ENCODE peak calls at places on chromosomes 16 and 17, in nine cellular contexts. K is T-helper 2 cell, X is A172, G is neural progenitor cell, D is cardiac fibroblast, Y is A549, T is HT1080, C is AG09309, R is NCI-H748 treated with DMSO at 0.1 percent for 48 hours. E is an unnamed sample.

GRCh38 chr17:73613271-73613941 is 30.8 kb downstream of the SDK2 start:
- DNase-seq in T (no peak), K (no peak), G (peak; percentile 97), Y (no peak), R (no peak), C (no peak), X (no peak), D (no peak), E (peak; percentile 72)

GRCh38 chr17:78882546-78883089 is 20.4 kb downstream of the CEP295NL start:
- DNase-seq in Y (no peak), K (no peak), C (no peak), X (no peak), T (no peak), G (no peak), R (no peak), D (no peak), E (no peak)

GRCh38 chr17:21171309-21171922 is 42.5 kb downstream of the TMEM11 start:
- DNase-seq in C (no peak), D (no peak), G (no peak), K (no peak), Y (no peak), T (no peak), X (no peak), R (no peak), E (no peak)

GRCh38 chr17:38533241-38533640 is 72.5 kb downstream of the SRCIN1 start:
- DNase-seq in X (no peak), K (no peak), T (no peak), C (no peak), D (no peak), G (peak; percentile 88), R (no peak), Y (no peak), E (no peak)

GRCh38 chr16:27281285-27281684 is 12.7 kb upstream of the NSMCE1 start:
- DNase-seq in D (no peak), Y (no peak), R (no peak), T (no peak), X (no peak), G (no peak), K (no peak), C (no peak), E (no peak)

GRCh38 chr17:59620518-59621259 is 994 bp downstream of the CLTC start:
- DNase-seq in C (no peak), X (peak; percentile 50), R (peak; percentile 23), Y (peak; percentile 73), D (peak; percentile 35), G (peak; percentile 40), K (peak; percentile 43), T (peak; percentile 13), E (peak; percentile 36)

GRCh38 chr16:85527767-85528297 is 85.3 kb upstream of the GSE1 start:
- DNase-seq in K (no peak), D (no peak), G (no peak), R (no peak), C (no peak), T (no peak), Y (no peak), X (no peak), E (no peak)

GRCh38 chr17:78129385-78130079 is 977 bp upstream of the TMC6 start:
- DNase-seq in X (no peak), K (no peak), R (no peak), Y (no peak), C (no peak), G (no peak), D (no peak), T (no peak), E (no peak)

GRCh38 chr16:76650579-76650978 is 373.4 kb downstream of the CNTNAP4 start:
- DNase-seq in D (no peak), K (no peak), X (no peak), C (no peak), Y (peak; percentile 4), G (no peak), R (no peak), T (peak; percentile 41), E (no peak)

GRCh38 chr17:7438050-7438614 is 1.2 kb upstream of the FGF11 start:
- DNase-seq in X (no peak), K (peak; percentile 13), Y (no peak), R (peak; percentile 60), C (no peak), D (no peak), T (no peak), G (peak; percentile 88), E (peak; percentile 57)